ENCODE peak calls at places on chromosomes 12 and 14, in five cellular contexts. P, H, Y, L and W are unnamed samples.
A peak's percentile ranks its signal among the peaks of the same experiment; 100 is the strongest.

GRCh38 chr12:132210223-132211055 is 66.2 kb downstream of the NOC4L start:
- DNase-seq in L (no peak), H (no peak), Y (no peak), P (no peak), W (no peak)

GRCh38 chr14:23895480-23895879 is 58.1 kb upstream of the DHRS4 start:
- DNase-seq in P (no peak), Y (no peak), H (no peak), L (no peak), W (peak; percentile 7)

GRCh38 chr14:62689741-62690140 is 355.5 kb downstream of the KCNH5 start:
- DNase-seq in H (no peak), P (no peak), L (no peak), Y (no peak), W (no peak)

GRCh38 chr14:101977311-101978071 is 13.1 kb downstream of the DYNC1H1 start:
- DNase-seq in P (no peak), Y (no peak), H (no peak), L (no peak), W (no peak)

GRCh38 chr14:104687601-104688504 is 1.6 kb upstream of the INF2 start:
- DNase-seq in P (no peak), L (peak; percentile 87), Y (no peak), H (peak; percentile 57), W (no peak)

GRCh38 chr12:131844140-131844539 is 15.9 kb downstream of the MMP17 start:
- DNase-seq in H (no peak), L (no peak), Y (no peak), P (no peak), W (no peak)

GRCh38 chr14:95313707-95314106 is 6.0 kb downstream of the CLMN start:
- DNase-seq in P (no peak), L (peak; percentile 28), H (peak; percentile 70), Y (no peak), W (no peak)

GRCh38 chr14:95361373-95362179 is 41.9 kb upstream of the CLMN start:
- DNase-seq in Y (no peak), L (peak; percentile 29), P (peak; percentile 65), H (no peak), W (no peak)

GRCh38 chr12:122918827-122919226 is 22.9 kb upstream of the VPS37B start:
- DNase-seq in L (no peak), Y (no peak), P (no peak), H (no peak), W (no peak)

GRCh38 chr12:106247731-106248176 is at the start of gene CKAP4:
- DNase-seq in P (peak; percentile 71), L (peak; percentile 94), Y (peak; percentile 53), H (peak; percentile 43), W (peak; percentile 68)

GRCh38 chr12:128726866-128727265 is 96.9 kb downstream of the SLC15A4 start:
- DNase-seq in H (no peak), P (no peak), Y (no peak), L (no peak), W (no peak)